ENCODE peak calls at places on chromosomes 2 and 18, in nine cellular contexts. One of them, this sample, is unnamed.

GRCh38 chr2:171248205-171248662 is 87.5 kb upstream of the TLK1 start:
- DNase-seq in fibroblast of mammary gland: no peak
- DNase-seq in psoas muscle: no peak
- DNase-seq in NB4: peak; percentile 64
- DNase-seq in adrenal gland: no peak
- DNase-seq in body of pancreas: no peak
- DNase-seq in CD8-positive, alpha-beta T cell: peak; percentile 22
- DNase-seq in fibroblast of lung: no peak
- DNase-seq in GM23338: no peak
- DNase-seq in this sample: no peak

GRCh38 chr2:200705305-200705985 is 106.3 kb upstream of the BZW1 start:
- DNase-seq in fibroblast of mammary gland: peak; percentile 33
- DNase-seq in psoas muscle: no peak
- DNase-seq in NB4: no peak
- DNase-seq in adrenal gland: no peak
- DNase-seq in body of pancreas: no peak
- DNase-seq in CD8-positive, alpha-beta T cell: no peak
- DNase-seq in fibroblast of lung: peak; percentile 12
- DNase-seq in GM23338: peak; percentile 85
- DNase-seq in this sample: peak; percentile 36

GRCh38 chr18:55351220-55351619 is 236.8 kb downstream of the TCF4 start:
- DNase-seq in fibroblast of mammary gland: peak; percentile 16
- DNase-seq in psoas muscle: no peak
- DNase-seq in NB4: no peak
- DNase-seq in adrenal gland: no peak
- DNase-seq in body of pancreas: no peak
- DNase-seq in CD8-positive, alpha-beta T cell: no peak
- DNase-seq in fibroblast of lung: peak; percentile 76
- DNase-seq in GM23338: no peak
- DNase-seq in this sample: peak; percentile 8

GRCh38 chr18:36942264-36942663 is 113.3 kb downstream of the KIAA1328 start:
- DNase-seq in fibroblast of mammary gland: peak; percentile 56
- DNase-seq in psoas muscle: no peak
- DNase-seq in NB4: peak; percentile 61
- DNase-seq in adrenal gland: no peak
- DNase-seq in body of pancreas: no peak
- DNase-seq in CD8-positive, alpha-beta T cell: no peak
- DNase-seq in fibroblast of lung: peak; percentile 18
- DNase-seq in GM23338: peak; percentile 66
- DNase-seq in this sample: peak; percentile 55

GRCh38 chr2:27587025-27587424 is 4.2 kb downstream of the ZNF512 start:
- DNase-seq in fibroblast of mammary gland: no peak
- DNase-seq in psoas muscle: no peak
- DNase-seq in NB4: no peak
- DNase-seq in adrenal gland: no peak
- DNase-seq in body of pancreas: no peak
- DNase-seq in CD8-positive, alpha-beta T cell: no peak
- DNase-seq in fibroblast of lung: no peak
- DNase-seq in GM23338: no peak
- DNase-seq in this sample: no peak

GRCh38 chr18:64519191-64519590 is 370.3 kb upstream of the LINC00305 start:
- DNase-seq in fibroblast of mammary gland: no peak
- DNase-seq in psoas muscle: no peak
- DNase-seq in NB4: no peak
- DNase-seq in adrenal gland: no peak
- DNase-seq in body of pancreas: no peak
- DNase-seq in CD8-positive, alpha-beta T cell: no peak
- DNase-seq in fibroblast of lung: no peak
- DNase-seq in GM23338: no peak
- DNase-seq in this sample: no peak

GRCh38 chr2:207008105-207008990 is 69.0 kb downstream of the CPO start:
- DNase-seq in fibroblast of mammary gland: peak; percentile 35
- DNase-seq in psoas muscle: no peak
- DNase-seq in NB4: no peak
- DNase-seq in adrenal gland: no peak
- DNase-seq in body of pancreas: no peak
- DNase-seq in CD8-positive, alpha-beta T cell: no peak
- DNase-seq in fibroblast of lung: peak; percentile 31
- DNase-seq in GM23338: peak; percentile 91
- DNase-seq in this sample: no peak

GRCh38 chr2:154689158-154689557 is 9.3 kb upstream of the KCNJ3 start:
- DNase-seq in fibroblast of mammary gland: no peak
- DNase-seq in psoas muscle: no peak
- DNase-seq in NB4: no peak
- DNase-seq in adrenal gland: no peak
- DNase-seq in body of pancreas: no peak
- DNase-seq in CD8-positive, alpha-beta T cell: no peak
- DNase-seq in fibroblast of lung: no peak
- DNase-seq in GM23338: no peak
- DNase-seq in this sample: no peak

GRCh38 chr2:219713110-219713509 is 85.7 kb downstream of the SLC4A3 start:
- DNase-seq in fibroblast of mammary gland: peak; percentile 72
- DNase-seq in psoas muscle: no peak
- DNase-seq in NB4: peak; percentile 65
- DNase-seq in adrenal gland: no peak
- DNase-seq in body of pancreas: peak; percentile 8
- DNase-seq in CD8-positive, alpha-beta T cell: no peak
- DNase-seq in fibroblast of lung: peak; percentile 53
- DNase-seq in GM23338: peak; percentile 79
- DNase-seq in this sample: peak; percentile 64

GRCh38 chr2:217903859-217904613 is 98.8 kb downstream of the TNS1 start:
- DNase-seq in fibroblast of mammary gland: peak; percentile 40
- DNase-seq in psoas muscle: peak; percentile 76
- DNase-seq in NB4: no peak
- DNase-seq in adrenal gland: peak; percentile 91
- DNase-seq in body of pancreas: peak; percentile 93
- DNase-seq in CD8-positive, alpha-beta T cell: no peak
- DNase-seq in fibroblast of lung: peak; percentile 77
- DNase-seq in GM23338: no peak
- DNase-seq in this sample: peak; percentile 73

GRCh38 chr2:11257078-11257477 is 87.4 kb downstream of the ROCK2 start:
- DNase-seq in fibroblast of mammary gland: no peak
- DNase-seq in psoas muscle: no peak
- DNase-seq in NB4: no peak
- DNase-seq in adrenal gland: no peak
- DNase-seq in body of pancreas: no peak
- DNase-seq in CD8-positive, alpha-beta T cell: no peak
- DNase-seq in fibroblast of lung: no peak
- DNase-seq in GM23338: peak; percentile 34
- DNase-seq in this sample: no peak

DNA sequence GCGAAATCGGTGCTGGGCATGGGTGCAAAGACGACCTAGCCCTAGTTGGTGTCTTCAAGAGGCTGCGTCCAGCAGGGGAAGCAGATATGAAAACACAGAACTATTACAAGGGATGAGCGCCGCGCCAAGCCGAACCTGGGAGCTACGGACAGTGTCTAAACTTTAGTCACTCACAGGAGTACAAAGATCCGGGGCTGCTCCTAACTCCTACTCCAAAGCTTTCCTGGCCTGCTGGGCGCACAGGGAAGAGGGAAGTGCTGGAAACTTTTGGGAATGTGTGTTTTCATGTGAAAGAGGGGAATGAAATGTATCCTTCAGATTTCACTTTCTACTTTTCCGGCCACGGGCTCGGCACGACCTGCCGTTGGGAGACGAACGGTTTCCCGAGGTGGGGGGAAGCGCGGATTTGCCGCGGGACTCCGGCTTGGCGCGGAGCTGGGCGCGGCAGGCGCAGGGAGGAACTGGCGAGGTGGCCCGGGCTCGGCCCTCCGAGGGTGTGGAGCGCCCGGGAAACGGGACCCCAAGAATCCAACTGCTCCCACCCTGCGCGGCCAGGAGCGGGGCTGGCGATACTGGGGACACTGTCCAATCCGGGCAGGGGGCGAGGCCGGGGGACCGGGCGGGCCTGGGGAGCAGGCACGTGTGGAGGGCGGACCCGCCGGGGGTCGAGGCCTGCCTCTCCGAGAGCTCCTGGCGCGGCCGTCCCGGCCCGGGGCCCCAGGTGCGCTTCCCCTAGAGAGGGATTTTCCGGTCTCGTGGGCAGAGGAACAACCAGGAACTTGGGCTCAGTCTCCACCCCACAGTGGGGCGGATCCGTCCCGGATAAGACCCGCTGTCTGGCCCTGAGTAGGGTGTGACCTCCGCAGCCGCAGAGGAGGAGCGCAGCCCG is at the start of gene ANXA4:
- DNase-seq in fibroblast of mammary gland: peak; percentile 83
- DNase-seq in psoas muscle: peak; percentile 78
- DNase-seq in NB4: peak; percentile 91
- DNase-seq in adrenal gland: peak; percentile 73
- DNase-seq in body of pancreas: peak; percentile 91
- DNase-seq in CD8-positive, alpha-beta T cell: peak; percentile 63
- DNase-seq in fibroblast of lung: peak; percentile 74
- DNase-seq in GM23338: peak; percentile 73
- DNase-seq in this sample: peak; percentile 82
- TF ChIP-seq CTCF in fibroblast of mammary gland: peak; percentile 25
- TF ChIP-seq CTCF in psoas muscle: peak; percentile 16
- TF ChIP-seq CTCF in NB4: no peak
- TF ChIP-seq CTCF in adrenal gland: no peak
- TF ChIP-seq CTCF in body of pancreas: peak; percentile 7
- TF ChIP-seq CTCF in CD8-positive, alpha-beta T cell: no peak
- TF ChIP-seq CTCF in fibroblast of lung: no peak
- TF ChIP-seq CTCF in GM23338: no peak
- TF ChIP-seq CTCF in this sample: peak; percentile 19

DNA sequence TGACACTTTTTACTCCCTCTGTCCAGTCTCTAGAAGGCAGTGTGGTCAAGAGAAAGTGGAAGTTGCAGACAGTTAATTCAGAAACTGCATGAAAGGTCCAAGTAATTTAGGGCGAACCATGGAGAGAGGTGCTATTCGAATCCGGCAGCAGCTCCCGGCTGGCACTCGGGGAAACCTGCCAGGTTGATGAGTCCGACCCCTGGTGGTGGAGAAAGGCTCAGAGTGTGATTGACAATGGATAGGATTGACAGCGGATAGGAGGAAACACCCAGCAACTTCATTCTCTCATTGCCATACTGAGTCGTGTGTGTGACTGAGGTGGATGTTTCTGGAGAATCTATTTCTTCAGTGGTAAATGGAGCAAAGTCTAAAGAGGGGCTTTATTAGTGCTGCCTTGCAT is 101.7 kb downstream of the DCDC2C start:
- DNase-seq in fibroblast of mammary gland: no peak
- DNase-seq in psoas muscle: no peak
- DNase-seq in NB4: peak; percentile 30
- DNase-seq in adrenal gland: no peak
- DNase-seq in body of pancreas: no peak
- DNase-seq in CD8-positive, alpha-beta T cell: no peak
- DNase-seq in fibroblast of lung: no peak
- DNase-seq in GM23338: peak; percentile 74
- DNase-seq in this sample: no peak
- H3K4me3 ChIP-seq in fibroblast of mammary gland: no peak overlapping the region
- H3K4me3 ChIP-seq in psoas muscle: no peak overlapping the region
- H3K4me3 ChIP-seq in NB4: no peak overlapping the region
- H3K4me3 ChIP-seq in adrenal gland: no peak overlapping the region
- H3K4me3 ChIP-seq in body of pancreas: no peak overlapping the region
- H3K4me3 ChIP-seq in CD8-positive, alpha-beta T cell: no peak overlapping the region
- H3K4me3 ChIP-seq in fibroblast of lung: no peak overlapping the region
- H3K4me3 ChIP-seq in GM23338: no peak overlapping the region
- H3K4me3 ChIP-seq in this sample: no peak overlapping the region

DNA sequence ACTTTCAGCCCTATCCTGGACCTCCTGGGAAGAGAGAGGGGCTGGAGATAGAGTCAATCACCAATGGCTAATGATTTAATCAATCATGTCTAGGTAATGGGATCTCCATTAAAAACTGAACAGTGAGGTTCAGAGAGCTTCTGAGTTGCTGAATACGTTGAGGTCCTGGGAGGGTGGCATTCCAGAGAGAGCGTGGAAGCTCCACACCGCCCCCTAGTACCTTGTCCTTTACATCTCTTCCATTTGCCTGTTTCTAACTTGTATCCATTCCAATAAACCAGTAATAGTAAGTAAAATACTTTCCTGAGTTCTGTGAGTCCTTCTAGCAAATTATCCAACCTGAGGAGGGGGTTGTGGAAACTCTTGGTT is 101.7 kb downstream of the B3GNT2 start:
- DNase-seq in fibroblast of mammary gland: peak; percentile 37
- DNase-seq in psoas muscle: no peak
- DNase-seq in NB4: peak; percentile 64
- DNase-seq in adrenal gland: no peak
- DNase-seq in body of pancreas: peak; percentile 71
- DNase-seq in CD8-positive, alpha-beta T cell: no peak
- DNase-seq in fibroblast of lung: no peak
- DNase-seq in GM23338: peak; percentile 77
- DNase-seq in this sample: peak; percentile 52
- TF ChIP-seq CTCF in fibroblast of mammary gland: peak; percentile 40
- TF ChIP-seq CTCF in psoas muscle: no peak
- TF ChIP-seq CTCF in NB4: peak; percentile 27
- TF ChIP-seq CTCF in adrenal gland: no peak
- TF ChIP-seq CTCF in body of pancreas: peak; percentile 67
- TF ChIP-seq CTCF in CD8-positive, alpha-beta T cell: no peak
- TF ChIP-seq CTCF in fibroblast of lung: no peak
- TF ChIP-seq CTCF in GM23338: peak; percentile 80
- TF ChIP-seq CTCF in this sample: peak; percentile 59

GRCh38 chr2:24917731-24918325 is 2.2 kb downstream of the ADCY3 start:
- DNase-seq in fibroblast of mammary gland: no peak
- DNase-seq in psoas muscle: no peak
- DNase-seq in NB4: no peak
- DNase-seq in adrenal gland: no peak
- DNase-seq in body of pancreas: no peak
- DNase-seq in CD8-positive, alpha-beta T cell: no peak
- DNase-seq in fibroblast of lung: no peak
- DNase-seq in GM23338: no peak
- DNase-seq in this sample: no peak
- H3K4me3 ChIP-seq in fibroblast of mammary gland: no peak overlapping the region
- H3K4me3 ChIP-seq in psoas muscle: peak overlapping the region; percentile 73
- H3K4me3 ChIP-seq in NB4: no peak overlapping the region
- H3K4me3 ChIP-seq in adrenal gland: no peak overlapping the region
- H3K4me3 ChIP-seq in body of pancreas: no peak overlapping the region
- H3K4me3 ChIP-seq in CD8-positive, alpha-beta T cell: no peak overlapping the region
- H3K4me3 ChIP-seq in fibroblast of lung: peak overlapping the region; percentile 67
- H3K4me3 ChIP-seq in GM23338: no peak overlapping the region
- H3K4me3 ChIP-seq in this sample: peak overlapping the region; percentile 64

GRCh38 chr2:64769392-64770044 is 115.8 kb upstream of the SERTAD2 start:
- DNase-seq in fibroblast of mammary gland: no peak
- DNase-seq in psoas muscle: no peak
- DNase-seq in NB4: no peak
- DNase-seq in adrenal gland: no peak
- DNase-seq in body of pancreas: no peak
- DNase-seq in CD8-positive, alpha-beta T cell: no peak
- DNase-seq in fibroblast of lung: no peak
- DNase-seq in GM23338: no peak
- DNase-seq in this sample: no peak

GRCh38 chr2:64766841-64767669 is 113.3 kb upstream of the SERTAD2 start:
- DNase-seq in fibroblast of mammary gland: peak; percentile 57
- DNase-seq in psoas muscle: no peak
- DNase-seq in NB4: peak; percentile 54
- DNase-seq in adrenal gland: no peak
- DNase-seq in body of pancreas: no peak
- DNase-seq in CD8-positive, alpha-beta T cell: no peak
- DNase-seq in fibroblast of lung: peak; percentile 71
- DNase-seq in GM23338: no peak
- DNase-seq in this sample: peak; percentile 56

GRCh38 chr2:64770137-64770780 is 116.5 kb upstream of the SERTAD2 start:
- DNase-seq in fibroblast of mammary gland: peak; percentile 80
- DNase-seq in psoas muscle: no peak
- DNase-seq in NB4: no peak
- DNase-seq in adrenal gland: no peak
- DNase-seq in body of pancreas: no peak
- DNase-seq in CD8-positive, alpha-beta T cell: no peak
- DNase-seq in fibroblast of lung: peak; percentile 83
- DNase-seq in GM23338: no peak
- DNase-seq in this sample: no peak

GRCh38 chr2:64768426-64769033 is 114.8 kb upstream of the SERTAD2 start:
- DNase-seq in fibroblast of mammary gland: no peak
- DNase-seq in psoas muscle: no peak
- DNase-seq in NB4: no peak
- DNase-seq in adrenal gland: no peak
- DNase-seq in body of pancreas: no peak
- DNase-seq in CD8-positive, alpha-beta T cell: no peak
- DNase-seq in fibroblast of lung: no peak
- DNase-seq in GM23338: peak; percentile 28
- DNase-seq in this sample: no peak

GRCh38 chr2:64767670-64768425 is 114.1 kb upstream of the SERTAD2 start:
- DNase-seq in fibroblast of mammary gland: peak; percentile 88
- DNase-seq in psoas muscle: peak; percentile 88
- DNase-seq in NB4: peak; percentile 92
- DNase-seq in adrenal gland: peak; percentile 94
- DNase-seq in body of pancreas: peak; percentile 93
- DNase-seq in CD8-positive, alpha-beta T cell: peak; percentile 77
- DNase-seq in fibroblast of lung: peak; percentile 93
- DNase-seq in GM23338: peak; percentile 88
- DNase-seq in this sample: peak; percentile 81
- TF ChIP-seq CTCF in fibroblast of mammary gland: no peak
- TF ChIP-seq CTCF in psoas muscle: no peak
- TF ChIP-seq CTCF in NB4: no peak
- TF ChIP-seq CTCF in adrenal gland: no peak
- TF ChIP-seq CTCF in body of pancreas: peak; percentile 11
- TF ChIP-seq CTCF in CD8-positive, alpha-beta T cell: no peak
- TF ChIP-seq CTCF in fibroblast of lung: no peak
- TF ChIP-seq CTCF in GM23338: peak; percentile 0
- TF ChIP-seq CTCF in this sample: no peak

This sample was measured in fibroblast of villous mesenchyme.